ENCODE peak calls at places on chromosome 2, in ten cellular contexts. Z is esophagus muscularis mucosa; S is frontal cortex; T is activated CD8-positive, alpha-beta memory T cell treated with anti-CD3 and anti-CD28 coated beads for 24 hours; D is fibroblast of lung; B is head of caudate nucleus; H is CD4-positive, CD25-positive, alpha-beta regulatory T cell; E is ELR; N is astrocyte of the spinal cord; W is AG08396. X is an unnamed sample.

GRCh38 chr2:134218928-134219707 is 34.8 kb upstream of the MGAT5 start:
- DNase-seq in Z (no peak), S (no peak), T (peak), D (no peak), B (no peak), H (peak), E (no peak), N (no peak), W (no peak), X (no peak)

GRCh38 chr2:241780939-241781569 is 4.4 kb downstream of the GAL3ST2 start:
- DNase-seq in Z (no peak), S (no peak), T (no peak), D (no peak), B (no peak), H (no peak), E (no peak), N (no peak), W (no peak), X (no peak)

GRCh38 chr2:184579226-184579625 is 19.1 kb upstream of the ZNF804A start:
- DNase-seq in Z (no peak), S (no peak), T (no peak), D (no peak), B (no peak), H (no peak), E (no peak), N (no peak), W (no peak), X (no peak)

GRCh38 chr2:23452853-23453420 is 68.0 kb downstream of the KLHL29 start:
- DNase-seq in Z (no peak), S (no peak), T (no peak), D (peak), B (no peak), H (peak), E (peak), N (peak), W (no peak), X (peak)

GRCh38 chr2:33022989-33023731 is 76.4 kb downstream of the LTBP1 start:
- DNase-seq in Z (no peak), S (no peak), T (no peak), D (peak), B (no peak), H (no peak), E (peak), N (peak), W (peak), X (no peak)

GRCh38 chr2:42767899-42768705 is 4.2 kb upstream of the OXER1 start:
- DNase-seq in Z (no peak), S (no peak), T (no peak), D (no peak), B (no peak), H (no peak), E (no peak), N (no peak), W (no peak), X (no peak)

GRCh38 chr2:159128191-159128590 is 158.3 kb downstream of the WDSUB1 start:
- DNase-seq in Z (no peak), S (no peak), T (no peak), D (no peak), B (no peak), H (no peak), E (no peak), N (no peak), W (no peak), X (no peak)

GRCh38 chr2:118841828-118842461 is 5.5 kb downstream of the EN1 start:
- DNase-seq in Z (no peak), S (peak), T (peak), D (peak), B (no peak), H (no peak), E (no peak), N (no peak), W (no peak), X (no peak)

GRCh38 chr2:152222975-152223638 is 47.5 kb upstream of the STAM2 start:
- DNase-seq in Z (no peak), S (no peak), T (no peak), D (peak), B (no peak), H (no peak), E (peak), N (peak), W (no peak), X (no peak)

X was measured in right atrium auricular region.